ENCODE peak calls at places on chromosomes 6 and 20, in nine cellular contexts. A is heart right ventricle, Y is upper lobe of left lung, N is SK-N-SH, S is H1, Q is tibial nerve, M is cardiac muscle cell, V is AG09309, P is PC-9. H is an unnamed sample.

GRCh38 chr20:53205046-53205445 is 232.9 kb downstream of the TSHZ2 start:
- DNase-seq in A (no peak), Y (no peak), N (no peak), S (no peak), Q (no peak), M (no peak), V (no peak), P (no peak), H (no peak)

GRCh38 chr6:7697820-7698623 is 27.9 kb upstream of the BMP6 start:
- DNase-seq in A (no peak), Y (no peak), N (no peak), S (no peak), Q (no peak), M (no peak), V (peak), P (peak), H (peak)

GRCh38 chr6:42099340-42100028 is 42.9 kb downstream of the C6orf132 start:
- DNase-seq in A (no peak), Y (no peak), N (no peak), S (no peak), Q (peak), M (no peak), V (no peak), P (peak), H (no peak)

GRCh38 chr6:111871207-111871606 is 2.0 kb downstream of the FYN start:
- DNase-seq in A (no peak), Y (no peak), N (no peak), S (no peak), Q (no peak), M (no peak), V (no peak), P (no peak), H (no peak)

GRCh38 chr6:137692806-137693205 is 174.3 kb upstream of the TNFAIP3 start:
- DNase-seq in A (no peak), Y (no peak), N (no peak), S (no peak), Q (no peak), M (no peak), V (no peak), P (no peak), H (no peak)

GRCh38 chr20:57711311-57711712 is 1.5 kb upstream of the PMEPA1 start:
- DNase-seq in A (no peak), Y (no peak), N (peak), S (no peak), Q (no peak), M (no peak), V (no peak), P (no peak), H (no peak)

GRCh38 chr6:169641461-169642085 is 60.3 kb downstream of the WDR27 start:
- DNase-seq in A (no peak), Y (peak), N (no peak), S (no peak), Q (no peak), M (no peak), V (no peak), P (no peak), H (no peak)

GRCh38 chr6:138378463-138378862 is 758 bp downstream of the SMIM28 start:
- DNase-seq in A (no peak), Y (no peak), N (no peak), S (no peak), Q (no peak), M (no peak), V (no peak), P (no peak), H (no peak)

GRCh38 chr6:390914-391558 is 516 bp upstream of the IRF4 start:
- DNase-seq in A (no peak), Y (no peak), N (no peak), S (peak), Q (no peak), M (no peak), V (no peak), P (no peak), H (no peak)

GRCh38 chr6:131862486-131862885 is 54.7 kb downstream of the ENPP1 start:
- DNase-seq in A (no peak), Y (no peak), N (no peak), S (no peak), Q (no peak), M (no peak), V (no peak), P (peak), H (no peak)

GRCh38 chr6:87660226-87660886 is 41.7 kb downstream of the AKIRIN2 start:
- DNase-seq in A (no peak), Y (no peak), N (no peak), S (no peak), Q (no peak), M (no peak), V (peak), P (no peak), H (no peak)

GRCh38 chr6:21826031-21826430 is 232.5 kb downstream of the SOX4 start:
- DNase-seq in A (no peak), Y (no peak), N (no peak), S (no peak), Q (no peak), M (peak), V (no peak), P (no peak), H (no peak)

GRCh38 chr20:1942486-1943266 is 47.5 kb downstream of the SIRPA start:
- DNase-seq in A (no peak), Y (no peak), N (no peak), S (no peak), Q (no peak), M (no peak), V (no peak), P (no peak), H (no peak)

GRCh38 chr6:163092846-163093245 is 321.7 kb upstream of the QKI start:
- DNase-seq in A (no peak), Y (no peak), N (no peak), S (no peak), Q (no peak), M (no peak), V (no peak), P (no peak), H (no peak)

GRCh38 chr6:161498359-161498758 is 224.5 kb upstream of the AGPAT4 start:
- DNase-seq in A (no peak), Y (no peak), N (peak), S (peak), Q (no peak), M (peak), V (no peak), P (no peak), H (no peak)

GRCh38 chr6:4021862-4022715 is 56.8 kb downstream of the FAM217A start:
- DNase-seq in A (no peak), Y (no peak), N (no peak), S (no peak), Q (no peak), M (no peak), V (no peak), P (no peak), H (no peak)

GRCh38 chr6:83176256-83176655 is 16.8 kb downstream of the PGM3 start:
- DNase-seq in A (no peak), Y (no peak), N (no peak), S (no peak), Q (no peak), M (no peak), V (no peak), P (no peak), H (no peak)

GRCh38 chr6:75422024-75422639 is 71.5 kb downstream of the FILIP1 start:
- DNase-seq in A (no peak), Y (no peak), N (no peak), S (no peak), Q (no peak), M (no peak), V (no peak), P (no peak), H (no peak)

GRCh38 chr20:1897486-1897885 is 2.3 kb downstream of the SIRPA start:
- DNase-seq in A (no peak), Y (no peak), N (no peak), S (no peak), Q (no peak), M (no peak), V (no peak), P (no peak), H (no peak)

GRCh38 chr6:126180585-126180984 is 159.3 kb upstream of the CENPW start:
- DNase-seq in A (no peak), Y (no peak), N (no peak), S (no peak), Q (no peak), M (no peak), V (peak), P (peak), H (no peak)

GRCh38 chr20:41344477-41344876 is 3.9 kb downstream of the LPIN3 start:
- DNase-seq in A (no peak), Y (no peak), N (peak), S (no peak), Q (no peak), M (no peak), V (no peak), P (peak), H (no peak)

GRCh38 chr6:79946242-79946641 is 1.1 kb downstream of the ELOVL4 start:
- DNase-seq in A (no peak), Y (no peak), N (peak), S (no peak), Q (no peak), M (peak), V (no peak), P (no peak), H (no peak)

GRCh38 chr6:33592595-33593413 is 12.7 kb upstream of the BAK1 start:
- DNase-seq in A (no peak), Y (peak), N (no peak), S (peak), Q (no peak), M (no peak), V (no peak), P (peak), H (no peak)

GRCh38 chr20:25237610-25238318 is 10.1 kb upstream of the PYGB start:
- DNase-seq in A (no peak), Y (no peak), N (no peak), S (no peak), Q (peak), M (no peak), V (peak), P (peak), H (peak)

DNA sequence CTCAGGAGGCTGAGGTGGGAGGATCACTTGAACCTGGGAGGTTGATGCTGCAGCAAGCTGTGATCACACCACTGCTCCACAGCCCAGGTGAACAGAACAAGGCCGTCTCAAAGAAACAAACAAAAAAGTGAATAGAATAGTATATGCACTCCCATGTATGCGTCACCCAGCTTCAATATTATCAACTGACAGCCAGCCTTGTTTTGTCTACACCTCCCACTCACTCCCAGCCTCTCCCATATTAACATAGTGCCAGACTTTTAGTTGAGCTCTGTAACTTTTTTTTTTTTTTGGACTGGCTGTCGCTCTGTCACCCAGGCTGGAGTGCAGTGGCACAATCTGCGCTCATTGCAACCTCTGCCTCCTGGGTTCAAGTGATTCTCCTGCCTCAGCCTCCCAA is 18.1 kb upstream of the ILRUN start:
- DNase-seq in A (no peak), Y (no peak), N (no peak), S (no peak), Q (no peak), M (no peak), V (no peak), P (no peak), H (no peak)
- H3K4me3 ChIP-seq in A (no peak), Y (no peak), N (no peak), S (no peak), Q (no peak), M (no peak), V (no peak), P (no peak), H (no peak)

GRCh38 chr6:20412674-20413073 is 11.0 kb downstream of the E2F3 start:
- DNase-seq in A (no peak), Y (no peak), N (no peak), S (no peak), Q (no peak), M (no peak), V (no peak), P (no peak), H (peak)
- H3K4me3 ChIP-seq in A (no peak), Y (no peak), N (no peak), S (no peak), Q (no peak), M (no peak), V (no peak), P (no peak), H (no peak)

GRCh38 chr6:93417421-93417996 is 1.9 kb downstream of the EPHA7 start:
- DNase-seq in A (no peak), Y (peak), N (peak), S (no peak), Q (no peak), M (peak), V (no peak), P (no peak), H (no peak)

GRCh38 chr6:93418448-93419303 is 683 bp downstream of the EPHA7 start:
- DNase-seq in A (peak), Y (peak), N (peak), S (peak), Q (no peak), M (peak), V (no peak), P (peak), H (no peak)

GRCh38 chr6:93418113-93418447 is 1.3 kb downstream of the EPHA7 start:
- DNase-seq in A (no peak), Y (no peak), N (no peak), S (no peak), Q (no peak), M (no peak), V (no peak), P (no peak), H (no peak)

GRCh38 chr6:93419304-93420162 is at the start of gene EPHA7:
- DNase-seq in A (peak), Y (peak), N (peak), S (peak), Q (peak), M (peak), V (peak), P (peak), H (peak)

GRCh38 chr6:93420163-93420806 is 926 bp upstream of the EPHA7 start:
- DNase-seq in A (no peak), Y (no peak), N (no peak), S (no peak), Q (no peak), M (peak), V (no peak), P (no peak), H (no peak)
- H3K4me3 ChIP-seq in A (peak), Y (no peak), N (no peak), S (peak), Q (peak), M (peak), V (no peak), P (peak), H (peak)

GRCh38 chr6:6497541-6497940 is 91.0 kb upstream of the LY86 start:
- DNase-seq in A (no peak), Y (peak), N (no peak), S (no peak), Q (no peak), M (no peak), V (no peak), P (no peak), H (peak)
- H3K4me3 ChIP-seq in A (no peak), Y (no peak), N (no peak), S (no peak), Q (no peak), M (no peak), V (no peak), P (no peak), H (no peak)

GRCh38 chr20:24066075-24066700 is 77.6 kb upstream of the GGTLC1 start:
- DNase-seq in A (no peak), Y (no peak), N (no peak), S (no peak), Q (no peak), M (no peak), V (no peak), P (no peak), H (no peak)

GRCh38 chr20:24064092-24064491 is 75.5 kb upstream of the GGTLC1 start:
- DNase-seq in A (no peak), Y (no peak), N (no peak), S (no peak), Q (no peak), M (no peak), V (no peak), P (no peak), H (peak)

GRCh38 chr20:24060851-24061590 is 72.4 kb upstream of the GGTLC1 start:
- DNase-seq in A (no peak), Y (no peak), N (no peak), S (peak), Q (no peak), M (peak), V (no peak), P (no peak), H (peak)

GRCh38 chr20:24063100-24063499 is 74.5 kb upstream of the GGTLC1 start:
- DNase-seq in A (no peak), Y (no peak), N (no peak), S (no peak), Q (no peak), M (no peak), V (no peak), P (no peak), H (peak)

DNA sequence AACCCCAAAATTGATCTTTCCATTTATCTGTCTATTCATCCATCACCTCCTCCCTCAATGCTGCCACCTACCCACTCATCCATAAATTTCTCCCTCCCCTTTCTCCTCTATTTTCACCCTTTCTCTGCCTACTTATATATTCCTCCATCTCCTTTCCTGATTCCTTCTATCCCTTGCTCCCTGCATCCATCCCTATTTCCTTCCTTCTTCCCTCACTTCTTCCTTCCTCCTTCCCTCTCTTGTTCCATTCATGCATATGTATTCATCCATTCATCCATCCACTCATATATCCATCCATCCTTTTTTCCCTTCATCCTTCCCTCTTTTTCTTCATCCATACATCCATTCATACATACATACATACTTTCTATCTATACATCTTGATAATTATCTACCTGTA is 76.3 kb upstream of the GGTLC1 start:
- DNase-seq in A (no peak), Y (no peak), N (no peak), S (no peak), Q (no peak), M (no peak), V (no peak), P (no peak), H (no peak)
- H3K4me3 ChIP-seq in A (no peak), Y (no peak), N (no peak), S (no peak), Q (no peak), M (no peak), V (no peak), P (no peak), H (no peak)

GRCh38 chr6:95383878-95384277 is 193.5 kb upstream of the MANEA start:
- DNase-seq in A (no peak), Y (peak), N (no peak), S (no peak), Q (no peak), M (no peak), V (no peak), P (no peak), H (no peak)
- H3K4me3 ChIP-seq in A (no peak), Y (no peak), N (no peak), S (no peak), Q (no peak), M (no peak), V (no peak), P (no peak), H (no peak)

H was measured in esophagus muscularis mucosa.